ENCODE peak calls at places on chromosome 15, in seven cellular contexts. U is bronchial epithelial cell, Y is BE2C, C is testis, N is IMR-90, B is astrocyte, D is keratinocyte. Q is an unnamed sample.

GRCh38 chr15:25563571-25563970 is 124.7 kb upstream of the UBE3A start:
- DNase-seq in Y (no peak), D (no peak), N (no peak), C (no peak), B (no peak), U (no peak), Q (no peak)

GRCh38 chr15:65580287-65580686 is 30.6 kb downstream of the INTS14 start:
- DNase-seq in B (peak; percentile 60), N (peak; percentile 86), C (no peak), D (no peak), U (peak; percentile 58), Y (no peak), Q (no peak)

GRCh38 chr15:76903251-76903681 is 1.9 kb downstream of the SCAPER start:
- DNase-seq in Y (no peak), D (no peak), C (no peak), U (peak; percentile 28), B (peak; percentile 53), N (peak; percentile 78), Q (no peak)

GRCh38 chr15:84108725-84109124 is 126.8 kb upstream of the GOLGA6L4 start:
- DNase-seq in N (peak; percentile 18), B (peak; percentile 8), C (no peak), D (no peak), U (peak; percentile 45), Y (no peak), Q (peak; percentile 7)

GRCh38 chr15:59296181-59296617 is 76.5 kb downstream of the MYO1E start:
- DNase-seq in B (peak; percentile 95), D (no peak), N (peak; percentile 86), C (no peak), U (no peak), Y (no peak), Q (peak; percentile 90)

GRCh38 chr15:88628018-88628673 is 7.0 kb downstream of the AEN start:
- DNase-seq in U (no peak), B (no peak), Y (no peak), D (no peak), N (no peak), C (no peak), Q (no peak)

GRCh38 chr15:61049003-61049402 is 180.1 kb downstream of the RORA start:
- DNase-seq in C (no peak), B (no peak), N (no peak), U (no peak), Y (peak; percentile 58), D (no peak), Q (no peak)

GRCh38 chr15:61216519-61216918 is 12.6 kb downstream of the RORA start:
- DNase-seq in U (no peak), C (no peak), N (no peak), B (no peak), D (no peak), Y (no peak), Q (no peak)

GRCh38 chr15:65101418-65101890 is 13.5 kb downstream of the UBAP1L start:
- DNase-seq in D (no peak), U (peak; percentile 46), N (peak; percentile 63), Y (peak; percentile 87), B (no peak), C (peak; percentile 87), Q (peak; percentile 9)

GRCh38 chr15:89341316-89342005 is 6.8 kb upstream of the POLG start:
- DNase-seq in C (no peak), U (no peak), N (no peak), D (no peak), B (no peak), Y (no peak), Q (no peak)

GRCh38 chr15:52568569-52569243 is at the start of gene ARPP19:
- DNase-seq in U (peak; percentile 88), C (peak; percentile 97), D (peak; percentile 65), B (peak; percentile 84), N (peak; percentile 86), Y (peak; percentile 94), Q (peak; percentile 78)

GRCh38 chr15:52567886-52568568 is 803 bp downstream of the ARPP19 start:
- DNase-seq in Y (peak; percentile 14), B (no peak), U (peak; percentile 62), C (peak; percentile 56), N (peak; percentile 24), D (no peak), Q (no peak)

GRCh38 chr15:52563499-52564060 is 5.2 kb downstream of the ARPP19 start:
- DNase-seq in N (no peak), U (no peak), D (no peak), C (no peak), B (no peak), Y (no peak), Q (no peak)

GRCh38 chr15:52566889-52567288 is 1.9 kb downstream of the ARPP19 start:
- DNase-seq in Y (no peak), D (no peak), B (no peak), C (no peak), N (no peak), U (no peak), Q (no peak)

DNA sequence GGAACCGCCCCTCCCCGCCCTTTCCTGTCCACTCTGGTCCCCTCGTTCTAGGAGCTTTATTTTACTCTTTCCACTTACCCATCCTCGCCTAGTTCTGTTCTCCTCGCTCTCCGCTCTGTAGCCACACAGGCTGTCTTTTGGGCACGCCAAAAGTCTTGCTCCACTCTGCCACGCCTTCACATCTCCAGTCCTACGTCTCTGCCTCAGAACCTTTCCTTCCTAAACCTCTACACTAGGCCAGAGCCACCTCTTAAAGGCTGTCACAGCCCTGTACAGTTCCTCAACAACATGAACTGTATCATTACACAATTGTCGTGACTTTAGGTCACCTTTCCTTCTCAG is 385 bp upstream of the ARPP19 start:
- DNase-seq in C (no peak), U (no peak), D (no peak), B (no peak), N (no peak), Y (no peak), Q (no peak)
- H3K4me3 ChIP-seq in C (peak overlapping the region; percentile 76), U (peak overlapping the region; percentile 73), D (no peak overlapping the region), B (peak overlapping the region; percentile 93), N (peak overlapping the region; percentile 91), Y (peak overlapping the region; percentile 92), Q (peak overlapping the region; percentile 75)

DNA sequence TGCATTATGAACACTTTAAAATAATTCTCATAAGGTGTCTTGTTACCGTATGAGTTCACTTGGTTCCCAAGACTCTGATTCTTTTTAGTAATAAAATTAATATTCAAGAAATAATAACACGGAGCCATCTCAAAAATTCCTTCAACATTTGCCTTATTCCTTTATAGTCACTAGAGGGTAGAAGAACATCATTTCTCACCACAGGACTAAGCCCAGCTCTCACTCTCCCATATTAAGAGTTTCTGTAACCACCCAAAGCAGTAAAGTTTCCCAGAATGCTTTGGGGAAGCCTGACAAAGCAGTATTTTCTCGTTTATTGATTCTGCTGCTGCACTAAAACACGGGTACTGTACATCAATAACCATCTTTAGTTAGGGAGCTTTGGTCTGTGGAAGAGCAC is 114.9 kb downstream of the MCTP2 start:
- DNase-seq in C (no peak), Y (no peak), N (peak; percentile 1), U (no peak), D (no peak), B (no peak), Q (no peak)
- TF ChIP-seq CTCF in C (no peak), Y (no peak), N (no peak), U (no peak), D (no peak), B (no peak), Q (no peak)

GRCh38 chr15:73246898-73247297 is 121.9 kb downstream of the HCN4 start:
- DNase-seq in N (no peak), B (no peak), D (no peak), C (no peak), U (no peak), Y (no peak), Q (no peak)
- H3K27me3 ChIP-seq in N (no peaks in the 10 kb centered on the region), B (no peaks in the 10 kb centered on the region), D (no peaks in the 10 kb centered on the region), C (no peaks in the 10 kb centered on the region), U (no peaks in the 10 kb centered on the region), Y (peaks cover 5% of the 10 kb centered on the region), Q (no peaks in the 10 kb centered on the region)

GRCh38 chr15:43792761-43793493 is 807 bp downstream of the SERF2 start:
- DNase-seq in U (peak; percentile 38), B (no peak), D (no peak), C (peak; percentile 34), Y (no peak), N (peak; percentile 34), Q (no peak)

GRCh38 chr15:43794269-43795037 is 2.3 kb downstream of the SERF2 start:
- DNase-seq in Y (peak; percentile 28), C (no peak), D (no peak), B (peak; percentile 65), N (peak; percentile 65), U (no peak), Q (no peak)

GRCh38 chr15:43795197-43795596 is 3.1 kb downstream of the SERF2 start:
- DNase-seq in B (no peak), U (no peak), D (no peak), Y (no peak), C (no peak), N (no peak), Q (no peak)

GRCh38 chr15:43791993-43792760 is at the start of gene SERF2:
- DNase-seq in U (peak; percentile 94), D (peak; percentile 95), B (peak; percentile 97), N (peak; percentile 99), Y (peak; percentile 100), C (peak; percentile 100), Q (peak; percentile 96)

GRCh38 chr15:43793647-43794046 is 1.5 kb downstream of the SERF2 start:
- DNase-seq in D (no peak), Y (no peak), C (no peak), B (no peak), U (no peak), N (no peak), Q (no peak)
- H3K4me3 ChIP-seq in D (peak overlapping the region; percentile 94), Y (peak overlapping the region; percentile 91), C (no peak overlapping the region), B (peak overlapping the region; percentile 100), U (peak overlapping the region; percentile 97), N (peak overlapping the region; percentile 71), Q (peak overlapping the region; percentile 92)

DNA sequence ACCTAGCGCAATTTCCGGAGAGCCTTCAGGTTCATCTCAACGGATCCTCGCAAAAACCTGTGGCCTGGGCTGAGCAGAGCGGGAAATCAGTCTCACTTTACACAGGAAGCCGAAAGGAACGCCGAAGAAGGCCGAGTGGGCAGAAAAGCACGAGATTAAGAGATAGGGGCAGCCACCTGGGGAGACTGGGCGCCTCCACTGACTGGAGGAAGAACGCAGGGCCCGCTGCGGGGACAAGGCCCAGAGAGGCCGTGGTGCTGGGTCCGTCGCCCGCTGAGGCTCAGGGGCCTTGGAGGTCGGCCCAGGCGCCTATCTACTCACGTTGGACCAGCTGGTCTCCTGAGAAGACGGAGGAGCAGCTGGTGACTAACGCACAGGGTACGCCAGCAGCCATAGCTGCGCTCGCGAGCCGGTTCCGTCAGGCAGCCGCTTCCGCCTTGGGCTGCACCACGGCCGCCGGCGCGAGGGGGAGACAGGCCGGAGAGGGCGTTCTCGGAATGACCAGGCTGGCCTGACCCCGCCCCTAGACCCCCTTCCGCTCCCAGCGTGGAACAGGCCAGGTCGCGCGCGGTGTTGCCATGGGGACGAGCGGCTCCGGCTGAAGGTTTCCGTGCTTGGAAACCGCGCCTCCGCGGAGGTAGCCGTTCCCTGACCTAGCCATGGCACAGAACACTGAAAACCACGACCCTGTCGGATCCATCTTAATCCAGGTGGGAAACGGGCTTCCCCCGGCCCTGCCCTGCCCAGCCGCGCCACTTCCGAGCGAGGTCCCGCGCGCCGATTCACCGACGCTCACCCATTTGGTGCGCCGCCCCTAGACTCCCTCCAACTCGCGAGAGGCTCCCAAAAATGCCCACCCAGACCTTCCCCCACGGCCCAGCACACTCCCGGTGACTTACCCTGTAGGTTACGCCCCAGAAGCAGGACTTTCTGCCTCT is at the start of the genes AAGAB and IQCH:
- DNase-seq in C (peak; percentile 96), U (peak; percentile 92), B (peak; percentile 96), Y (peak; percentile 99), N (peak; percentile 98), D (peak; percentile 75), Q (peak; percentile 82)
- TF ChIP-seq CTCF in C (peak; percentile 23), U (no peak), B (no peak), Y (no peak), N (no peak), D (no peak), Q (no peak)